ENCODE peak calls at places on chromosomes 16 and 17, in five cellular contexts. R is mesendoderm, Q is neuronal stem cell, W is H1, L is mesenchymal stem cell. V is an unnamed sample.

GRCh38 chr16:49834496-49835009 is 21.4 kb downstream of the ZNF423 start:
- DNase-seq in R (peak; percentile 86), Q (no peak), W (peak; percentile 72), L (peak; percentile 18), V (no peak)

GRCh38 chr16:74449470-74449869 is 28.2 kb upstream of the CLEC18B start:
- DNase-seq in R (peak; percentile 23), Q (no peak), W (no peak), L (peak; percentile 91), V (peak; percentile 79)

GRCh38 chr16:50771366-50771765 is 29.5 kb downstream of the CYLD start:
- DNase-seq in R (no peak), Q (no peak), W (no peak), L (no peak), V (peak; percentile 88)

GRCh38 chr17:17073627-17074521 is 31.6 kb downstream of the MPRIP start:
- DNase-seq in R (no peak), Q (no peak), W (no peak), L (peak; percentile 34), V (peak; percentile 15)

GRCh38 chr17:27618417-27618816 is 12.6 kb upstream of the LGALS9 start:
- DNase-seq in R (no peak), Q (no peak), W (no peak), L (no peak), V (no peak)

GRCh38 chr17:59093702-59094231 is 12.9 kb downstream of the TRIM37 start:
- DNase-seq in R (no peak), Q (no peak), W (no peak), L (peak; percentile 97), V (peak; percentile 97)

GRCh38 chr16:51146256-51146924 is 4.7 kb downstream of the SALL1 start:
- DNase-seq in R (no peak), Q (no peak), W (peak; percentile 33), L (peak; percentile 85), V (peak; percentile 75)

GRCh38 chr17:65559483-65559801 is 2.0 kb downstream of the AXIN2 start:
- DNase-seq in R (no peak), Q (no peak), W (no peak), L (no peak), V (no peak)

GRCh38 chr17:65332375-65332774 is 195.2 kb downstream of the RGS9 start:
- DNase-seq in R (peak; percentile 37), Q (no peak), W (no peak), L (peak; percentile 48), V (peak; percentile 66)

GRCh38 chr17:50452627-50453300 is 15.9 kb downstream of the CHAD start:
- DNase-seq in R (no peak), Q (no peak), W (no peak), L (peak; percentile 22), V (peak; percentile 19)

GRCh38 chr17:82297280-82297803 is 20.1 kb downstream of the CD7 start:
- DNase-seq in R (no peak), Q (no peak), W (no peak), L (peak; percentile 70), V (no peak)

GRCh38 chr17:71855000-71855399 is 265.8 kb upstream of the SOX9 start:
- DNase-seq in R (peak; percentile 44), Q (no peak), W (no peak), L (no peak), V (no peak)

GRCh38 chr17:75877752-75878173 is 618 bp downstream of the TRIM47 start:
- DNase-seq in R (peak; percentile 85), Q (peak; percentile 61), W (peak; percentile 87), L (peak; percentile 82), V (peak; percentile 71)

DNA sequence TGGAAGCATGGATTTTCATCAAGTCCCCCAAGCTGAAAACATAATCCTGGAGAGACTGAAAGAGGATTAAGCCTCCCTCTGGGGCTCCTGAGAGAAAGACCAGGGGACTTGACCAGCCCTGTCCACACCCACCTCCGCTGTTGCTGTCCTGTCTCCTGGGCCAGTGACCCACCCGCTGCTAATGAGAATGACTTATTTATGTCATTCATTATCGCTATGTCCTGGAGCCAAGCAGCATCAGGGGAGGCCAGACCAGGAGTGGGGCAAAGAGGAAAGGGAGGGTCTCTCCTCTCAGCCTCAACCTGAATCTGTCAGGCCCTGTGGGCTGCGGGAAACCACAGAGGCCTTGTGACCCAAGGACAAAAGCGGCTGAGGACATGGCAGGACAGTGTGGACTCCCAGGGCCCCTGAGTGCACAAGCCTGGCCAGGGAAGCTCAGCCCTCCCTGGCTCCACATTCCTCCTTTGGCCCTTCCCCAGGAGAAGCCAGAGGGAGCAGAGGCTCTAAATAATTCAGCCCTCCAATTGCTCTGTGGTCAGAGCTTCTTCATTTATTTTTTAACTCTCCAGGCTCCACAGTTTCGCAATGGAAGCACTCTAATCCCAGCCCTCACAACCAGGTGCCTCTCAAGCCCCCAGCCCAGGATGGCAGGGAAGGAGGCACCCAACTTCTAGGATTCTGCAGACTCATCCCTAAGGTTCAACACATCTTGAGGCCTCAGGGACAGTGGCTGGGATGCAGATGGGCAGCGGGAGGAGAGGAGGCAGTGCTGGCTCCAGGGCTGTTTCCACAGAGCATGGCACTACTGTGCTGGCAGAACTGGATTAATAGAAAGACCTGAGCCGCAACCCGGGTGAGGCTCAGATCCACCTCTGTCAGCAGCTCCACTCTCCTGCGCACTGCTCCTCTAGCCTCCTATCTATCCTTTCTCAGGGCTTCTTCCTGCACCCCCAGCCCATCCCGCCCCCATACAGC is 19.1 kb downstream of the CUEDC1 start:
- DNase-seq in R (peak; percentile 70), Q (peak; percentile 89), W (no peak), L (peak; percentile 82), V (peak; percentile 55)
- H2BK15ac ChIP-seq in R (no peak overlapping the region), Q (peak overlapping the region; percentile 26), W (peak overlapping the region; percentile 99), L (peak overlapping the region; percentile 100), V (peak overlapping the region; percentile 98)

DNA sequence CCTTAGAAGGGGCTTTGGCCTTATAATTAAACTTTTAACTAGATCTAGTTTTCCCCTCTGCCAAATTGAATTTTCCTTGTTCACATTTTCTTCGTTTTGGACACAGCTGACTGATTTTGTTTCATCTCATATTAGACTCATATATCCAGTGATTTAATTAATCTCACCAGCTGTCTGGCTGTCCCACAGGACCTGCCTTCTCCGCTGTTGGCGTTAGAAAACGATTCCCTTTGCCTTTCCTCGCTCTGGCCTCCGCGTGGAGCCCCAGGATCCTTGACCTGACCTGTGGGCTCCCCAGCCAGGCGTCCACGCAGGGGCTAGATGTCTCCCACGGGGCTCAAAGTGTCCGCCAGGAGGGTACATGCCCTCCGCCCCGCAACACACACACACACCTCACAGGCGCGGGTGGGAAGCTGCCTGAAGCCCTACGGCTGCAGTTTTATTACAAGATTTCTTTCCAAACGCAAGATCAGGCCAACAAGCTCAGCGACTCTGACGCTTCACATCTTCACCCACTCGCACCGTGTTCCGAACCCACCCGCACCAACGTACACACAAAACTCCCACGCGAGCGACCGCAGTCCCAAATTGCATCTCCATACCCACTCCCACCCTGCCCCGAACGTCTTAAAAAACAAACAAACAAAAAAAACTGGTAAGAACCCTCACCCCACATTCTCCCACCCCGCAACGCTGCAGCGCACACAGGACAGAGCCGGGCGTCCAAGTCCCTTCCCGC is 1.1 kb downstream of the RPRML start:
- DNase-seq in R (no peak), Q (no peak), W (peak; percentile 50), L (no peak), V (no peak)
- H3K4me3 ChIP-seq in R (no peak overlapping the region), Q (peak overlapping the region; percentile 96), W (peak overlapping the region; percentile 53), L (no peak overlapping the region), V (no peak overlapping the region)

DNA sequence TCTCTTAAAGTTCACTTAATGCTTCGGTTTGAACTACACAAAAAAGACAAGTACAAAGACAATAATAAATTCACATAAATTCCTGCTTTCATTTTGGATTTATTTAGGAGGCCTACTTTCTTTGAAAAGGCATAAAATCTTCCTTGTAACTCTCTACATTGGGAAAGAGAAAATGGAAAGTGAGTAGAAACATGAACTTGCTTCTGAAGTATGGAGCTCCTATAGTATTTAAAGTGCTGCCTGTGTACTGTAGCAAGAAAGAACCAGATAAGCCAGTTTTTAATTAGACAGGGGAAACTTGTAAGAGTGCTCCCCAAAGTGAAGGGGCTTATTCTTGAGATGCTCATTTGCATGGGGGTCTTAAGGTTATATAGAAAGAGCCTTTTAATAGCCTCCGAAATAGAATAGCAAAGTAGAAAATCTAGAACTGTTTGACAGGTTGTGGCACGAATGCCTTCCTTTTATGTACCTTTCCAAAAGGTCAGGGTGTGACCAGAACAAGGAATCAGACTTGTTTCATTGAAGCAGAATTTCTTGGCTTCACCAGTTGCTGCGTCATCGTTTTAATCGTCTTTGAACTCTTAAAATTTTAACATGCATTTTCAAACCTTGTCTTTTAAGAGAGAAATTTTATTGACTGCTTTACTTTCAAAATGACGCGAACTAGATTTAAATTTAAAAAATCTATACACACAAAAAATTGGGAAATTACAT is 12.9 kb downstream of the GAN start:
- DNase-seq in R (no peak), Q (no peak), W (no peak), L (no peak), V (no peak)
- H3K27ac ChIP-seq in R (no peak overlapping the region), Q (no peak overlapping the region), W (no peak overlapping the region), L (no peak overlapping the region), V (no peak overlapping the region)

GRCh38 chr16:56270828-56271227 is 79.5 kb downstream of the GNAO1 start:
- DNase-seq in R (no peak), Q (no peak), W (no peak), L (no peak), V (no peak)
- H2BK15ac ChIP-seq in R (no peak overlapping the region), Q (no peak overlapping the region), W (no peak overlapping the region), L (no peak overlapping the region), V (peak overlapping the region; percentile 60)

DNA sequence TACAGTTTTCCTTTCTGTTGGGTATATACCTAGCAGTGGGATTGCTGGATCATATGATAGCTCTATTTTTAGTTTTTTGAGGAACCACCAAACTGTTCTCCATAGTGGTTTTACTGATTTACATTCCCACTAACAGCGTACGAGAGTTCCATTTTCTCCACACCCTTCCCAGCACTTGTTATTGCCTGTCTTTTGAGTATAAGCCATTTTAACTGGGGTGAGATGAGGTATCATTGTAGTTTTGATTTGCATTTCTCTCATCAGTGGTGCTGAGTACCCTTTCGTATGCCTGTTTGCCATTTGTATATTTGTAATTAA is 893 bp upstream of the EVI2B start:
- DNase-seq in R (no peak), Q (no peak), W (no peak), L (no peak), V (no peak)
- H3K4me3 ChIP-seq in R (no peak overlapping the region), Q (no peak overlapping the region), W (no peak overlapping the region), L (no peak overlapping the region), V (no peak overlapping the region)

GRCh38 chr17:78875738-78876597 is 27.0 kb downstream of the CEP295NL start:
- DNase-seq in R (no peak), Q (no peak), W (no peak), L (peak; percentile 75), V (peak; percentile 47)

GRCh38 chr17:78875331-78875730 is 27.7 kb downstream of the CEP295NL start:
- DNase-seq in R (no peak), Q (no peak), W (no peak), L (no peak), V (no peak)

GRCh38 chr17:78878871-78879270 is 24.1 kb downstream of the CEP295NL start:
- DNase-seq in R (no peak), Q (no peak), W (no peak), L (no peak), V (no peak)

GRCh38 chr17:78879679-78880186 is 23.3 kb downstream of the CEP295NL start:
- DNase-seq in R (no peak), Q (no peak), W (no peak), L (peak; percentile 89), V (peak; percentile 98)

GRCh38 chr17:78878261-78878660 is 24.7 kb downstream of the CEP295NL start:
- DNase-seq in R (no peak), Q (no peak), W (no peak), L (no peak), V (no peak)
- H3K27ac ChIP-seq in R (no peak overlapping the region), Q (no peak overlapping the region), W (no peak overlapping the region), L (no peak overlapping the region), V (peak overlapping the region; percentile 11)